ENCODE peak calls at places on chromosomes 16 and 17, in six cellular contexts. O, J, G, D, N and L are unnamed samples.
A peak's percentile ranks its signal among the peaks of the same experiment; 100 is the strongest.

GRCh38 chr17:62720126-62720850 is 87.8 kb downstream of the MARCHF10 start:
- DNase-seq in O (no peak), J (no peak), G (peak; percentile 55), D (no peak), N (no peak), L (no peak)

GRCh38 chr16:6682142-6682811 is 650.4 kb upstream of the RBFOX1 start:
- DNase-seq in O (no peak), J (no peak), G (peak; percentile 14), D (peak; percentile 72), N (peak; percentile 68), L (peak; percentile 23)

GRCh38 chr17:7705269-7706255 is 560 bp downstream of the EFNB3 start:
- DNase-seq in O (no peak), J (no peak), G (no peak), D (peak; percentile 43), N (no peak), L (no peak)

GRCh38 chr16:85649978-85650863 is 37.1 kb downstream of the GSE1 start:
- DNase-seq in O (no peak), J (no peak), G (no peak), D (no peak), N (no peak), L (no peak)

GRCh38 chr16:14364112-14364385 is 266.0 kb downstream of the PARN start:
- DNase-seq in O (no peak), J (no peak), G (no peak), D (no peak), N (no peak), L (no peak)

GRCh38 chr16:88300463-88300835 is 82.3 kb upstream of the ZNF469 start:
- DNase-seq in O (no peak), J (no peak), G (no peak), D (no peak), N (no peak), L (no peak)

GRCh38 chr16:85256190-85256739 is 144.0 kb upstream of the CIBAR2 start:
- DNase-seq in O (no peak), J (no peak), G (no peak), D (no peak), N (no peak), L (no peak)

GRCh38 chr16:57528499-57529323 is 7.7 kb downstream of the CCDC102A start:
- DNase-seq in O (no peak), J (no peak), G (no peak), D (peak; percentile 71), N (no peak), L (peak; percentile 58)

GRCh38 chr16:84482001-84482891 is 22.2 kb downstream of the MEAK7 start:
- DNase-seq in O (no peak), J (no peak), G (no peak), D (no peak), N (no peak), L (no peak)

GRCh38 chr17:29567362-29568330 is 809 bp upstream of the ABHD15 start:
- DNase-seq in O (peak; percentile 26), J (no peak), G (peak; percentile 85), D (peak; percentile 70), N (peak; percentile 53), L (peak; percentile 52)

GRCh38 chr17:76005263-76006149 is 4.9 kb downstream of the CDK3 start:
- DNase-seq in O (peak; percentile 67), J (no peak), G (peak; percentile 78), D (peak; percentile 86), N (peak; percentile 89), L (peak; percentile 73)

GRCh38 chr17:41812176-41813038 is at the start of gene FKBP10:
- DNase-seq in O (peak; percentile 88), J (peak; percentile 80), G (peak; percentile 88), D (peak; percentile 90), N (peak; percentile 77), L (peak; percentile 67)

GRCh38 chr16:75620326-75621169 is 2.5 kb downstream of the ADAT1 start:
- DNase-seq in O (no peak), J (no peak), G (no peak), D (no peak), N (no peak), L (no peak)

GRCh38 chr16:86577314-86577971 is 906 bp upstream of the FOXL1 start:
- DNase-seq in O (peak; percentile 50), J (peak; percentile 93), G (no peak), D (no peak), N (no peak), L (no peak)

GRCh38 chr16:12187939-12188673 is 211.6 kb downstream of the SNX29 start:
- DNase-seq in O (no peak), J (no peak), G (peak; percentile 13), D (no peak), N (no peak), L (no peak)

GRCh38 chr16:74561626-74562025 is 45.3 kb downstream of the GLG1 start:
- DNase-seq in O (no peak), J (no peak), G (no peak), D (no peak), N (no peak), L (no peak)

GRCh38 chr16:50121721-50122445 is 31.2 kb upstream of the TENT4B start:
- DNase-seq in O (no peak), J (no peak), G (no peak), D (no peak), N (no peak), L (no peak)

GRCh38 chr16:73214825-73215481 is 167.0 kb upstream of the ZFHX3 start:
- DNase-seq in O (no peak), J (peak; percentile 65), G (no peak), D (no peak), N (no peak), L (no peak)

GRCh38 chr16:87897563-87898505 is 28.5 kb upstream of the SLC7A5 start:
- DNase-seq in O (no peak), J (no peak), G (no peak), D (no peak), N (no peak), L (no peak)

GRCh38 chr16:86222541-86222940 is 287.8 kb upstream of the FOXF1 start:
- DNase-seq in O (peak; percentile 19), J (peak; percentile 61), G (no peak), D (no peak), N (no peak), L (no peak)

GRCh38 chr16:89696598-89697128 is 4.8 kb downstream of the SPATA2L start:
- DNase-seq in O (peak; percentile 43), J (no peak), G (no peak), D (no peak), N (no peak), L (no peak)

GRCh38 chr16:89693931-89694783 is 7.3 kb downstream of the SPATA2L start:
- DNase-seq in O (no peak), J (no peak), G (no peak), D (peak; percentile 12), N (no peak), L (no peak)

GRCh38 chr16:89697161-89697615 is 4.3 kb downstream of the SPATA2L start:
- DNase-seq in O (no peak), J (no peak), G (no peak), D (no peak), N (no peak), L (no peak)

GRCh38 chr16:89695875-89696597 is 5.5 kb downstream of the SPATA2L start:
- DNase-seq in O (no peak), J (no peak), G (no peak), D (peak; percentile 16), N (no peak), L (no peak)

DNA sequence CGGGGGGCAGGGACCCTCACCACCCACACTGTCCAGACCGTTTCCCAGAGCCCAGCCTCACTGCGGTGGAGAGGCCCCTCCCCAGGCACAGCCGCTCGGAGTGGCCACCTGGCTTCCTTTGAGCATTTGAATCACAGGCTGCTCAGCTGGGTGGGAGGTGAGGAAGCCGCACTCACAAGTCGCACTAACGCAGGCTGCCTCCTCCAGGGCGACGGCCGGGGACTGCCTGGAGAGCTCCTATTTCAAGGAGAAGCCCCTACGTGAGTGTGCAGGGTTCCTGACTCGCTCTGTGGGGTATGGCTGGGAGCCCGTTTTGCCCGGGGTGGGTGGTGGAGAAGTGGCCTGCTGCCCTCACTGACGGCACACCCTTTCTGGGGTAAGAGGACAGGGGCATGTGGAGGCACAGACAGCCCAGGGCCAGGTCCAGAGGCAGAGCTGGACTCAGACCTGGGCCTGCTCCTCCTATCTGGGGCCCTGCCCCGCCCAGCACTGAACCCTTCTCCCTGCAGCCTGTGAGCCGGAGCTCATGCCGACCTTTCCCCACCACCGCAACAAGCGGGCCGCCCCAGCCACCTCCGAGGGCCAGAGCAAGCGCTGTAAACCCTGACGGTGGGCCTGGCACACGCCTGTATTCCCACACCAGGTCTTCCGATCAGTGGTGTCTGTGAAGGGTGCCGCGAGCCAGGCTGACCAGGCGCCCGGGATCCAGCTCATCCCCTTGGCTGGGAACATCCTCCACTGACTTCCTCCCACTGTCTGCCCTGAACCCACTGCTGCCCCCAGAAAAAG is 6.2 kb downstream of the SPATA2L start:
- DNase-seq in O (no peak), J (no peak), G (no peak), D (no peak), N (no peak), L (no peak)
- TF ChIP-seq CTCF in O (no peak), J (no peak), G (no peak), D (no peak), N (no peak), L (no peak)

DNA sequence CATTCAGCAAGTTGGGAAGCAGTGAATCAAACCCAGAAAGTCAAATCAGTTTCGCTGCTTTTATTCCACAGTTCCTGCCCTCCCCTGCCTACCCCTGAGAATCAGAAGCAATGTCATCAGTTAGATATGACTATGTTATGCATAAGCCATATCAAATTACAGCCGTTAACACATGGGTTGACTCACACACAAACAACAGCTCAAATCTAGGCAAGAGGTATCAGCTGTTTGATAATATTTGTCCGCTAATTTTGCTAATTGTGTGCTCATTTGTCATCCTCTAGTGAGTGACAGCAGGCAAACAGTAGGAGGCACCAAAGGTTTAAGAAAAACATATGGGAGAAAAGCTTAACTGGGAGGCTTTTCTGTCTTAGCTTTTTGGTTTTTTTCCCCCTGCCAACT is 327.4 kb upstream of the CCL2 start:
- DNase-seq in O (peak; percentile 1), J (no peak), G (no peak), D (no peak), N (no peak), L (no peak)
- TF ChIP-seq CTCF in O (no peak), J (no peak), G (no peak), D (no peak), N (peak; percentile 22), L (no peak)

GRCh38 chr17:6558932-6559752 is 2.8 kb upstream of the PITPNM3 start:
- DNase-seq in O (no peak), J (no peak), G (no peak), D (no peak), N (no peak), L (no peak)
- TF ChIP-seq CTCF in O (no peak), J (no peak), G (peak; percentile 7), D (no peak), N (no peak), L (no peak)

DNA sequence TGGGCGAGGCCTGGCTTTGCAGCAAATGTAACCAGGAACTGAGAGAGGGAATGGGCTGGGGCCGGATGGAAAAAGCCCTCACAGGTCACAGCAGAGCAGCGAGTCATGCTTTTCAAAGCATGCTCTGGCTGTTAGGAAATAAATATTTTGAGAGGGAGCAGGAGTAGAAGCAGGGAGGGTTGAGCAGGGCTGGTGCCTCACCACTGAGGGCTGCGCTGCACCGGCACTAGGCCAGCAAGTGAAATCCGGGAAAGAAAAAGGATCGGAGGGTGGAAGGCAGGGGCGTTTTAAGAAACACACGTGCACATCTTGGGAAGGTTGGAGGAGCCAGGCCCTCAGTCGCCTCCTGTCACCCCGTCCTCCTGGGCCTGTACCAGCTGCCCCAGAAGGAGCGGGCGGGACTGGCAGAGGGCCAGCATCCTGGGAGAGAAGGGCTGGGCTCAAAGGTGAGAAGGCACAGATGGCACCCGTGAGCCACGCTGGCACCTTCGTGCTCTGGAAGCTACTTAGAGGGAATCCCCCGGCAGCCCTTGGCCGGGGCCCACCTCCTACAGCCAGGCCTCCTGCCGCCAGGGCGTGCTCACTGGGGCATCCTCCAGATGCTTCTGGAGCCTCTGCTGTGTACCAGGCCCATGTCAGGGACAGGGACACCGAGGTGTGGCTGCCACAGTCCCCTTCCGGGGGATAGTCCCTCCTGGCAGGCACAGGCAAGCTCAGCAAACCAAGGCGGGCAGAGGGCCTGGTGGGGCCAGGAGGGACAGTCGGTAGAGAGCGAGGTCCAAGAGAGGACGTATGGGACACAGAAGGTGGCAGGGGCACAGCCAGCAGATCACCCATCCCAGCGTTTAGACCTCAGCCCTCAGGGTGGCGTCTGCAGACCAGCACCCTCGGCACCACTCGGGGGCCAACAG is 71.4 kb upstream of the PLCG2 start:
- DNase-seq in O (peak; percentile 69), J (no peak), G (peak; percentile 63), D (no peak), N (no peak), L (no peak)
- TF ChIP-seq CTCF in O (no peak), J (no peak), G (no peak), D (no peak), N (no peak), L (no peak)